ENCODE peak calls at places on chromosomes 11 and 22, in four cellular contexts. H, F, S and D are unnamed samples.

GRCh38 chr11:120208777-120209176 is 2.1 kb upstream of the OAF start:
- DNase-seq in F (no peak), S (no peak), H (peak), D (no peak)

GRCh38 chr11:97638825-97639224 is 1249.0 kb downstream of the JRKL start:
- DNase-seq in H (no peak), F (no peak), S (no peak), D (no peak)

GRCh38 chr11:6388747-6389146 is 1.5 kb upstream of the SMPD1 start:
- DNase-seq in H (no peak), F (no peak), S (no peak), D (no peak)

GRCh38 chr11:62850911-62851806 is 11.8 kb upstream of the WDR74 start:
- DNase-seq in H (no peak), S (no peak), F (no peak), D (no peak)

GRCh38 chr22:41369089-41369745 is 12.5 kb upstream of the TEF start:
- DNase-seq in F (peak), H (no peak), S (no peak), D (no peak)

GRCh38 chr11:100573911-100574513 is 113.1 kb upstream of the ARHGAP42 start:
- DNase-seq in F (no peak), S (no peak), H (no peak), D (no peak)

GRCh38 chr11:129946256-129946655 is 50.9 kb upstream of the NFRKB start:
- DNase-seq in S (no peak), F (no peak), H (no peak), D (no peak)

GRCh38 chr22:21762712-21763581 is 27.4 kb upstream of the YPEL1 start:
- DNase-seq in H (no peak), F (no peak), S (no peak), D (no peak)

GRCh38 chr11:103537904-103538502 is 428.8 kb downstream of the DYNC2H1 start:
- DNase-seq in H (no peak), S (no peak), F (peak), D (no peak)

GRCh38 chr22:44088976-44089570 is 65.0 kb downstream of the PARVB start:
- DNase-seq in H (no peak), F (peak), S (no peak), D (peak)

GRCh38 chr11:118238947-118239346 is 13.2 kb downstream of the MPZL3 start:
- DNase-seq in F (no peak), S (no peak), H (no peak), D (no peak)

GRCh38 chr11:105738972-105739574 is 129.2 kb downstream of the GRIA4 start:
- DNase-seq in S (no peak), H (no peak), F (peak), D (no peak)

GRCh38 chr11:105265859-105266258 is 126.3 kb upstream of the CARD18 start:
- DNase-seq in S (no peak), H (no peak), F (peak), D (no peak)

GRCh38 chr22:37690407-37690806 is 4.3 kb downstream of the NOL12 start:
- DNase-seq in H (no peak), S (no peak), F (no peak), D (no peak)

GRCh38 chr22:27317156-27317555 is 484.4 kb downstream of the MN1 start:
- DNase-seq in H (no peak), F (no peak), S (no peak), D (no peak)

GRCh38 chr11:104957280-104957679 is 11.1 kb downstream of the CASP4 start:
- DNase-seq in S (no peak), H (no peak), F (no peak), D (no peak)

GRCh38 chr22:39383841-39384625 is 15.5 kb upstream of the TAB1 start:
- DNase-seq in F (no peak), S (no peak), H (no peak), D (no peak)

GRCh38 chr22:46807458-46807857 is 45.0 kb downstream of the TBC1D22A start:
- DNase-seq in S (no peak), H (no peak), F (no peak), D (no peak)

GRCh38 chr11:122850076-122850631 is 11.9 kb downstream of the CRTAM start:
- DNase-seq in H (no peak), S (no peak), F (no peak), D (no peak)

GRCh38 chr11:117993988-117994741 is 8.0 kb downstream of the IL10RA start:
- DNase-seq in S (no peak), H (no peak), F (peak), D (no peak)

GRCh38 chr11:108112059-108112458 is 9.3 kb upstream of the ACAT1 start:
- DNase-seq in H (no peak), F (no peak), S (no peak), D (no peak)

GRCh38 chr11:100273066-100273815 is 413.8 kb upstream of the ARHGAP42 start:
- DNase-seq in F (no peak), H (no peak), S (no peak), D (no peak)

GRCh38 chr11:104581246-104581980 is 316.8 kb downstream of the CASP12 start:
- DNase-seq in S (no peak), H (no peak), F (no peak), D (no peak)

GRCh38 chr11:64793271-64794160 is 9.5 kb downstream of the MAP4K2 start:
- DNase-seq in S (no peak), H (no peak), F (no peak), D (no peak)

GRCh38 chr11:33652001-33652400 is 48.6 kb downstream of the C11orf91 start:
- DNase-seq in S (no peak), H (no peak), F (no peak), D (no peak)

GRCh38 chr22:44057411-44057987 is 33.4 kb downstream of the PARVB start:
- DNase-seq in S (no peak), H (peak), F (no peak), D (peak)

GRCh38 chr22:39900306-39901227 is at the start of gene GRAP2:
- DNase-seq in F (no peak), S (no peak), H (no peak), D (no peak)